ENCODE peak calls at places on chromosome 7, in seven cellular contexts. B is IMR-90, X is trophoblast cell, K is H9, I is mesenchymal stem cell, M is H1, E is mesendoderm. V is an unnamed sample.

GRCh38 chr7:142153400-142153799 is 41.9 kb downstream of the MGAM2 start:
- DNase-seq in B (no peak), X (peak), K (no peak), I (no peak), M (no peak), E (no peak), V (no peak)

GRCh38 chr7:139763330-139763729 is 14.5 kb downstream of the HIPK2 start:
- DNase-seq in B (no peak), X (no peak), K (no peak), I (peak), M (no peak), E (no peak), V (no peak)

GRCh38 chr7:18663321-18663720 is 167.8 kb downstream of the HDAC9 start:
- DNase-seq in B (no peak), X (no peak), K (no peak), I (no peak), M (no peak), E (no peak), V (no peak)

GRCh38 chr7:35799846-35800717 is 775 bp upstream of the SEPTIN7 start:
- DNase-seq in B (peak), X (peak), K (peak), I (peak), M (peak), E (peak), V (peak)

GRCh38 chr7:103856929-103857328 is 132.5 kb downstream of the RELN start:
- DNase-seq in B (no peak), X (no peak), K (no peak), I (no peak), M (no peak), E (no peak), V (no peak)

GRCh38 chr7:155995183-155995612 is 182.9 kb upstream of the SHH start:
- DNase-seq in B (no peak), X (no peak), K (peak), I (no peak), M (no peak), E (no peak), V (no peak)

GRCh38 chr7:78413568-78413967 is 615.0 kb downstream of the PHTF2 start:
- DNase-seq in B (no peak), X (no peak), K (no peak), I (no peak), M (no peak), E (no peak), V (no peak)

GRCh38 chr7:99380823-99381663 is 6.5 kb downstream of the ARPC1B start:
- DNase-seq in B (no peak), X (peak), K (no peak), I (no peak), M (no peak), E (no peak), V (no peak)

GRCh38 chr7:134854816-134855215 is 75.4 kb downstream of the CALD1 start:
- DNase-seq in B (peak), X (no peak), K (no peak), I (no peak), M (no peak), E (peak), V (no peak)

GRCh38 chr7:44259547-44260457 is 59.0 kb downstream of the YKT6 start:
- DNase-seq in B (peak), X (no peak), K (no peak), I (peak), M (no peak), E (no peak), V (no peak)

GRCh38 chr7:100167912-100168323 is 499 bp downstream of the GAL3ST4 start:
- DNase-seq in B (no peak), X (no peak), K (peak), I (peak), M (no peak), E (peak), V (no peak)

GRCh38 chr7:143289421-143289820 is 1.3 kb downstream of the CASP2 start:
- DNase-seq in B (peak), X (no peak), K (no peak), I (peak), M (no peak), E (no peak), V (no peak)

GRCh38 chr7:32117837-32118236 is 47.6 kb upstream of the PDE1C start:
- DNase-seq in B (peak), X (no peak), K (no peak), I (peak), M (no peak), E (no peak), V (no peak)

GRCh38 chr7:100556541-100556940 is 17.2 kb downstream of the SAP25 start:
- DNase-seq in B (peak), X (no peak), K (no peak), I (no peak), M (no peak), E (no peak), V (no peak)

GRCh38 chr7:151251926-151252835 is 3.7 kb upstream of the SMARCD3 start:
- DNase-seq in B (peak), X (no peak), K (peak), I (peak), M (no peak), E (peak), V (peak)

GRCh38 chr7:74344128-74344496 is 54.9 kb downstream of the CLIP2 start:
- DNase-seq in B (peak), X (no peak), K (no peak), I (peak), M (no peak), E (no peak), V (no peak)

GRCh38 chr7:116698930-116699722 is 27.1 kb downstream of the MET start:
- DNase-seq in B (no peak), X (peak), K (no peak), I (no peak), M (no peak), E (no peak), V (no peak)

GRCh38 chr7:22444181-22444966 is 55.6 kb downstream of the STEAP1B start:
- DNase-seq in B (no peak), X (no peak), K (no peak), I (no peak), M (no peak), E (no peak), V (no peak)

GRCh38 chr7:31938650-31939049 is 131.6 kb downstream of the PDE1C start:
- DNase-seq in B (peak), X (no peak), K (no peak), I (no peak), M (no peak), E (no peak), V (no peak)

GRCh38 chr7:97064972-97065587 is 40.4 kb upstream of the DLX5 start:
- DNase-seq in B (peak), X (peak), K (no peak), I (peak), M (no peak), E (peak), V (peak)

GRCh38 chr7:134527979-134528371 is 608 bp downstream of the AKR1B10 start:
- DNase-seq in B (peak), X (no peak), K (no peak), I (peak), M (no peak), E (no peak), V (no peak)

GRCh38 chr7:78736548-78736947 is 716.9 kb downstream of the MAGI2 start:
- DNase-seq in B (no peak), X (no peak), K (no peak), I (no peak), M (no peak), E (no peak), V (no peak)

GRCh38 chr7:102093599-102094001 is 193.1 kb upstream of the SH2B2 start:
- DNase-seq in B (no peak), X (no peak), K (no peak), I (no peak), M (no peak), E (no peak), V (no peak)

GRCh38 chr7:43938892-43939482 is 12.8 kb downstream of the UBE2D4 start:
- DNase-seq in B (no peak), X (no peak), K (no peak), I (no peak), M (no peak), E (no peak), V (no peak)

GRCh38 chr7:37738338-37738737 is 54.8 kb downstream of the GPR141 start:
- DNase-seq in B (no peak), X (no peak), K (no peak), I (no peak), M (no peak), E (no peak), V (no peak)

GRCh38 chr7:103944230-103944900 is 45.1 kb downstream of the RELN start:
- DNase-seq in B (no peak), X (no peak), K (no peak), I (no peak), M (no peak), E (no peak), V (no peak)

GRCh38 chr7:23693224-23693623 is 13.2 kb downstream of the FAM221A start:
- DNase-seq in B (no peak), X (no peak), K (no peak), I (no peak), M (no peak), E (no peak), V (no peak)

GRCh38 chr7:87344446-87344845 is 1.0 kb upstream of the CROT start:
- DNase-seq in B (no peak), X (no peak), K (no peak), I (no peak), M (no peak), E (no peak), V (no peak)
- H2AK5ac ChIP-seq in B (peak), X (no peak), K (no peak), I (no peak), M (no peak), E (no peak), V (no peak)

GRCh38 chr7:2209146-2209960 is 23.4 kb downstream of the MAD1L1 start:
- DNase-seq in B (peak), X (no peak), K (peak), I (peak), M (peak), E (peak), V (peak)
- H3K23ac ChIP-seq in B (no peak), X (no peak), K (no peak), I (no peak), M (no peak), E (no peak), V (peak)

GRCh38 chr7:70016044-70016770 is 417.9 kb downstream of the AUTS2 start:
- DNase-seq in B (peak), X (peak), K (no peak), I (peak), M (no peak), E (peak), V (no peak)
- H2AK5ac ChIP-seq in B (no peak), X (no peak), K (no peak), I (no peak), M (no peak), E (no peak), V (no peak)

GRCh38 chr7:2483495-2483894 is 7.3 kb upstream of the GRIFIN start:
- DNase-seq in B (no peak), X (no peak), K (no peak), I (no peak), M (no peak), E (no peak), V (no peak)
- H3K23ac ChIP-seq in B (no peak), X (no peak), K (no peak), I (no peak), M (no peak), E (no peak), V (no peak)

DNA sequence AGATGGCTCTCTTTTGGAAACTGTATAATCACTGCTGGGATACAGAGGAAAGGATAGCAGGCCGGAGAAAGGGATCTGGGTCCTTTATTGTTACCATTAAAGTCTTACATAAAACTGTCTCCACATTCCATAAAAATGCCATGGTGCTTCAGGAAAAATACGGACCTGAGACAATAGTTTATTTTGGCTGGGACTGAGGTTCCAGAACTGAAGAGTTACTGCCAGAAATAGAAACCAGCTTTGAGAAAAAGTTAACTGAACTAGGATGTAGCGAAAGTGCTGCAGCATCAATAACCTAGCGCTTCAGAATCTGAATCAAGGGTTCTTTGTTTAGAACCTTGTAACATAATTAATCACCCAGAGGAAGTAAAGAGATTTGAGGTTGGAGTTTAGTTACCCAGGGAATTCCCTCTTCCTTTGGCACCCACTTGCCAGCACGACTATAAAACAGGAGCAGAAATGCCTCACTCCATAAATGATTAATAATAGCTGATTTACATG is 38.0 kb downstream of the MEOX2 start:
- DNase-seq in B (no peak), X (no peak), K (no peak), I (no peak), M (no peak), E (no peak), V (no peak)
- H2AK5ac ChIP-seq in B (no peak), X (no peak), K (no peak), I (no peak), M (no peak), E (no peak), V (no peak)

DNA sequence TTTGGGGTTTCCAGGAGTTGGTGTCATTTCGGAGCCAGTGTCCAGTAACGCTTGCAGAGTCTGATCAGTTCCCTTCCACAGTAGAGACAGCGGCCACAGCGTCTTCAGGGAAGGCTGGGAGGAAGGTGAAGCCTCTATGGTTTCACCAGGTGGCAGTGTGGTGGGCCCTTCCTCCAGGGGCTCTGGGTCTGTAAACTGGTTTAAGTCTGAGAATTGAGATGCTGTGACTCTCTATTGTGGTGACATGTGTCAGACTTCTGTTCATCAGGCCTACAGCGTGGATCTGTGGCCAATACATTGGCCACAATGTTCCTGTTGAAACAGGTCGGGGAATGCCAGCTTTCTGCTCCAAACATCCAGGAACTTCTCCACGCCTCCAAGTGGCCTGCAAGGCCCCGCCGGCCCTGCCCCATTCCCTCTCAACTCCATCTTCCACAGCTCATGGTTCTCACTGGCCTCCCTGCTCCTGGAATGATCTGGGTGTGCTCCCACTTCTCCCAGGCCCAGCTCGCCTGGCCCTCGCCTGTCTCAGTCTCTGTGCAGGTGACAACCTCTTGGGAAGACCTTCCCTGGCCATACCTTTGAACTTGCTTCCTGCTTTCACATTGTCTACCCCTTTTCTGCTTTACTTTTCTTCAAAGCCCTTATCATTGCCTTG is 124.5 kb upstream of the FAM20C start:
- DNase-seq in B (peak), X (no peak), K (no peak), I (no peak), M (no peak), E (peak), V (no peak)
- H3K23ac ChIP-seq in B (no peak), X (no peak), K (no peak), I (no peak), M (no peak), E (no peak), V (no peak)

DNA sequence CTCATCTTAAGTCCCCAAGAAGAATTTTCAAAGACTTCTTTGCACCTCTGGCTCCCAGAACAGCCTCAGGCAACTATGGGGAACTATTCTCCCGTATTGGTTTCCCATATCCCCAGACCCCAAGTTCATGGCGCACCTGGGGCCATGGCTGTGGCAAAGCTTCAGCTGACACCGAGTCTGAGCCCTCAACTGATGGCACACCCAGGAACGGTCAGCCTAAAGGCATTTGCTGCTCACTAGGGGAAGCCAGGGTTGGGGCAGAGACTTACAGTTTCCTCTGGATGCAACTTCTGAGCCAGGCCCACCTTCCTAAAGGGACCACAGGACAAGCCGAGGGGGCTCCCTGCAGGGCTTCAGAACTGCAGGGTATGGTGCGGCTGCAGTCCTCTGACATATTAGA is 13.7 kb upstream of the CPA1 start:
- DNase-seq in B (peak), X (no peak), K (no peak), I (peak), M (no peak), E (no peak), V (no peak)
- H2AK5ac ChIP-seq in B (peak), X (peak), K (no peak), I (peak), M (no peak), E (no peak), V (no peak)

DNA sequence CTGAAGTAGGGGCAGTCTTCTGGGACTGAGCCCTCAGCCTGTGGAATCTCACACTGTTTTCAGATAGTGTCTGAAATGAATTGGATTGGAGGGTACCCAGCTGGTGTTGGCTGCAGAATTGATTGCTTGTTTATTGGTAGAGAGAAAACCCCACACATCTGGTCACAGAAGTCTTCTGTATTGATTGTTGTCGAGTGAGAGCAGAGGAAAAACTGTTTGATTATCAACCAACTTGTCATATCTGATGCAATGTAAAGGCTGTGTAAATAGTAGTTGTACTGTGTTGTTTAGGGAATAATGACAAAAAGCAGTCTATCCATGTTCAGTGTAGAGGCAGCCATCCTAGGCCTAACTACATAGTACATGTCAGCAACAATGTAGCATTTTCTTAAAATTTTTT is 4.9 kb downstream of the CRCP start:
- DNase-seq in B (no peak), X (no peak), K (no peak), I (no peak), M (no peak), E (peak), V (no peak)
- H3K23ac ChIP-seq in B (no peak), X (no peak), K (no peak), I (no peak), M (no peak), E (no peak), V (no peak)

GRCh38 chr7:122727759-122728158 is 25.0 kb upstream of the RNF148 start:
- DNase-seq in B (no peak), X (no peak), K (no peak), I (no peak), M (no peak), E (no peak), V (no peak)
- H2AK5ac ChIP-seq in B (no peak), X (no peak), K (no peak), I (no peak), M (no peak), E (no peak), V (no peak)

DNA sequence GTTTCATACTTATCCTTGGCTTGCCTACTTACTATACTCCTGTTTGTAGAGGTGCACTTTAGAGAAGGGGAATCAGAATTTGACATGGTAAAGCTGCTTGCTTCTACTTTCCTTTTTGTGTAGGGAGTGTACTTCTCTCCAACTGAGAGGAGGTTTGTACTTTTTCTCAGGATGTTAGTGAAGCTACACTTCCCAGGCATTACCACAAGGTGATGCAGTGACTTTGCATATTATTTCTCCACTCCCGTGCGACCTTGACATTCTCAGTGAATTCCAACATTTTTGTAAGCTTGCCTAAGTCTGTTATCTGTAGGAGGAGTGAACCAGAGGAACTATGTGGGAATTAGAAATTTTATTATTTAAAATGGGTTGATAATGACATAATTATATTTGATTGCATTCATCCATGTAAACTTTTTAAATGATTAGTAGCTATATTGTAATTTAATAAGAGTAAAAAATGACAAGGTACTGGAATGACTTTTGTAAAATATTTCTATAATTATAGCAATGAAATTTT is 5.2 kb downstream of the TAX1BP1 start:
- DNase-seq in B (peak), X (peak), K (peak), I (peak), M (no peak), E (peak), V (no peak)
- H3K23ac ChIP-seq in B (peak), X (no peak), K (no peak), I (no peak), M (no peak), E (no peak), V (no peak)